ENCODE peak calls at places on chromosomes 5 and 9, in nine cellular contexts. One of them, this sample, is unnamed.

GRCh38 chr9:98342819-98343208 is 87.4 kb upstream of the TBC1D2 start:
- DNase-seq in GM12878: no peak
- DNase-seq in progenitor cell of endocrine pancreas: no peak
- DNase-seq in Caco-2: no peak
- DNase-seq in fibroblast of pulmonary artery: no peak
- DNase-seq in fibroblast of the aortic adventitia: no peak
- DNase-seq in PC-9: no peak
- DNase-seq in heart left ventricle: no peak
- DNase-seq in MM.1S: no peak
- DNase-seq in this sample: no peak

GRCh38 chr5:16791036-16791705 is 144.9 kb downstream of the MYO10 start:
- DNase-seq in fibroblast of the aortic adventitia: peak
- DNase-seq in Caco-2: peak
- DNase-seq in PC-9: peak
- DNase-seq in heart left ventricle: no peak
- DNase-seq in progenitor cell of endocrine pancreas: no peak
- DNase-seq in GM12878: peak
- DNase-seq in MM.1S: peak
- DNase-seq in fibroblast of pulmonary artery: peak
- DNase-seq in this sample: peak

GRCh38 chr9:71676460-71676859 is 91.9 kb downstream of the CEMIP2 start:
- DNase-seq in Caco-2: no peak
- DNase-seq in MM.1S: peak
- DNase-seq in fibroblast of the aortic adventitia: no peak
- DNase-seq in fibroblast of pulmonary artery: no peak
- DNase-seq in PC-9: no peak
- DNase-seq in progenitor cell of endocrine pancreas: no peak
- DNase-seq in heart left ventricle: no peak
- DNase-seq in GM12878: no peak
- DNase-seq in this sample: no peak

GRCh38 chr5:157819502-157820125 is 39.3 kb downstream of the CLINT1 start:
- DNase-seq in GM12878: no peak
- DNase-seq in fibroblast of the aortic adventitia: peak
- DNase-seq in Caco-2: no peak
- DNase-seq in PC-9: no peak
- DNase-seq in heart left ventricle: no peak
- DNase-seq in progenitor cell of endocrine pancreas: no peak
- DNase-seq in fibroblast of pulmonary artery: peak
- DNase-seq in MM.1S: no peak
- DNase-seq in this sample: no peak

GRCh38 chr9:33250458-33250995 is 10.6 kb downstream of the SPINK4 start:
- DNase-seq in fibroblast of the aortic adventitia: peak
- DNase-seq in progenitor cell of endocrine pancreas: no peak
- DNase-seq in GM12878: no peak
- DNase-seq in MM.1S: peak
- DNase-seq in PC-9: no peak
- DNase-seq in heart left ventricle: no peak
- DNase-seq in fibroblast of pulmonary artery: peak
- DNase-seq in Caco-2: no peak
- DNase-seq in this sample: no peak

GRCh38 chr5:130528474-130528873 is 624.2 kb downstream of the CHSY3 start:
- DNase-seq in heart left ventricle: no peak
- DNase-seq in fibroblast of pulmonary artery: peak
- DNase-seq in progenitor cell of endocrine pancreas: no peak
- DNase-seq in fibroblast of the aortic adventitia: peak
- DNase-seq in Caco-2: no peak
- DNase-seq in PC-9: no peak
- DNase-seq in MM.1S: no peak
- DNase-seq in GM12878: no peak
- DNase-seq in this sample: no peak

GRCh38 chr9:31089822-31090221 is 1294.6 kb upstream of the ACO1 start:
- DNase-seq in Caco-2: no peak
- DNase-seq in heart left ventricle: no peak
- DNase-seq in fibroblast of pulmonary artery: peak
- DNase-seq in progenitor cell of endocrine pancreas: no peak
- DNase-seq in MM.1S: no peak
- DNase-seq in GM12878: no peak
- DNase-seq in fibroblast of the aortic adventitia: no peak
- DNase-seq in PC-9: no peak
- DNase-seq in this sample: peak

GRCh38 chr9:135608999-135609317 is 30.4 kb downstream of the GLT6D1 start:
- DNase-seq in fibroblast of the aortic adventitia: no peak
- DNase-seq in heart left ventricle: no peak
- DNase-seq in progenitor cell of endocrine pancreas: no peak
- DNase-seq in fibroblast of pulmonary artery: no peak
- DNase-seq in Caco-2: no peak
- DNase-seq in MM.1S: no peak
- DNase-seq in GM12878: no peak
- DNase-seq in PC-9: no peak
- DNase-seq in this sample: no peak

GRCh38 chr5:34655354-34655991 is 655 bp upstream of the RAI14 start:
- DNase-seq in PC-9: peak
- DNase-seq in progenitor cell of endocrine pancreas: peak
- DNase-seq in fibroblast of the aortic adventitia: peak
- DNase-seq in heart left ventricle: no peak
- DNase-seq in Caco-2: peak
- DNase-seq in GM12878: no peak
- DNase-seq in MM.1S: peak
- DNase-seq in fibroblast of pulmonary artery: peak
- DNase-seq in this sample: peak

GRCh38 chr5:135501965-135502364 is 33.8 kb downstream of the NEUROG1 start:
- DNase-seq in heart left ventricle: no peak
- DNase-seq in Caco-2: no peak
- DNase-seq in GM12878: no peak
- DNase-seq in fibroblast of the aortic adventitia: no peak
- DNase-seq in PC-9: no peak
- DNase-seq in MM.1S: no peak
- DNase-seq in progenitor cell of endocrine pancreas: no peak
- DNase-seq in fibroblast of pulmonary artery: no peak
- DNase-seq in this sample: no peak

GRCh38 chr9:29241320-29241719 is 1668.0 kb upstream of the C9orf72 start:
- DNase-seq in heart left ventricle: no peak
- DNase-seq in GM12878: no peak
- DNase-seq in PC-9: no peak
- DNase-seq in Caco-2: no peak
- DNase-seq in progenitor cell of endocrine pancreas: no peak
- DNase-seq in MM.1S: no peak
- DNase-seq in fibroblast of pulmonary artery: peak
- DNase-seq in fibroblast of the aortic adventitia: no peak
- DNase-seq in this sample: no peak

GRCh38 chr9:4030751-4031150 is 269.1 kb downstream of the GLIS3 start:
- DNase-seq in fibroblast of pulmonary artery: no peak
- DNase-seq in GM12878: no peak
- DNase-seq in MM.1S: no peak
- DNase-seq in fibroblast of the aortic adventitia: no peak
- DNase-seq in progenitor cell of endocrine pancreas: no peak
- DNase-seq in Caco-2: no peak
- DNase-seq in PC-9: no peak
- DNase-seq in heart left ventricle: no peak
- DNase-seq in this sample: no peak

GRCh38 chr5:72439192-72439591 is 68.0 kb downstream of the ZNF366 start:
- DNase-seq in GM12878: no peak
- DNase-seq in Caco-2: no peak
- DNase-seq in fibroblast of pulmonary artery: no peak
- DNase-seq in fibroblast of the aortic adventitia: no peak
- DNase-seq in progenitor cell of endocrine pancreas: no peak
- DNase-seq in MM.1S: no peak
- DNase-seq in PC-9: no peak
- DNase-seq in heart left ventricle: no peak
- DNase-seq in this sample: no peak

GRCh38 chr5:33441241-33441844 is 578 bp downstream of the TARS1 start:
- DNase-seq in fibroblast of pulmonary artery: no peak
- DNase-seq in heart left ventricle: no peak
- DNase-seq in GM12878: peak
- DNase-seq in progenitor cell of endocrine pancreas: no peak
- DNase-seq in MM.1S: peak
- DNase-seq in PC-9: peak
- DNase-seq in Caco-2: peak
- DNase-seq in fibroblast of the aortic adventitia: no peak
- DNase-seq in this sample: peak

GRCh38 chr9:130172858-130173461 is 756 bp downstream of the NCS1 start:
- DNase-seq in Caco-2: peak
- DNase-seq in fibroblast of pulmonary artery: no peak
- DNase-seq in heart left ventricle: no peak
- DNase-seq in MM.1S: no peak
- DNase-seq in PC-9: no peak
- DNase-seq in GM12878: no peak
- DNase-seq in fibroblast of the aortic adventitia: no peak
- DNase-seq in progenitor cell of endocrine pancreas: peak
- DNase-seq in this sample: peak

GRCh38 chr5:10707198-10708187 is 53.5 kb downstream of the DAP start:
- DNase-seq in fibroblast of the aortic adventitia: peak
- DNase-seq in Caco-2: no peak
- DNase-seq in PC-9: peak
- DNase-seq in progenitor cell of endocrine pancreas: no peak
- DNase-seq in MM.1S: no peak
- DNase-seq in fibroblast of pulmonary artery: no peak
- DNase-seq in heart left ventricle: no peak
- DNase-seq in GM12878: no peak
- DNase-seq in this sample: no peak

GRCh38 chr9:101477736-101478135 is 42.2 kb upstream of the ALDOB start:
- DNase-seq in heart left ventricle: no peak
- DNase-seq in fibroblast of pulmonary artery: no peak
- DNase-seq in Caco-2: no peak
- DNase-seq in MM.1S: no peak
- DNase-seq in PC-9: no peak
- DNase-seq in GM12878: no peak
- DNase-seq in progenitor cell of endocrine pancreas: no peak
- DNase-seq in fibroblast of the aortic adventitia: peak
- DNase-seq in this sample: no peak

DNA sequence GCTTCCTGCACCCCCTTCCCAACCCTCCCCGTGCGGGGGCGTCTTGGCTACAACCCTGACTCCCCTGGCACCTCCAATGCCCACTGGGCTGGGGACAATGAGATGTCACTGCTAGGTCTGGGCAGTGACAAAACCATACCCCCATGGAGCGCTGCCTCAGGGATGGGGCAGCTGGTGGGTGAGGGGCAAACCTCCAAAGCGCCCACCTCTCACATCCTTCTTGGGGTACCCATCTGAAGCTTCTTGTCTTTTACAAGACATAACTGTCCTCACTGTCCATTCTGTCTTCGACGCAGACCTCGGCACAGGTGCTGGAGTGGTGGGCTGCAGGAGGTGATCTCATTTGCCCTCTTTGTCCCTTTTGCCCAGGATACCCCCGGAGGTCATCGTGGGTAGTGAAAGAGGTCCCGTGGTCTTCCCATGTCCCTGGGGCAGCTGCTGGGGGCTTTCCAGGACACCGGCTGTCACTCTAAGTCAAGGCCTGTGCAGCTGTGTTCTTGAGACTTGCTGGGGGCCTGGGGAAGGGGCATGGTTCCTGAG is 27.8 kb upstream of the CSF1R start:
- DNase-seq in fibroblast of the aortic adventitia: no peak
- DNase-seq in progenitor cell of endocrine pancreas: no peak
- DNase-seq in fibroblast of pulmonary artery: no peak
- DNase-seq in heart left ventricle: no peak
- DNase-seq in PC-9: no peak
- DNase-seq in Caco-2: no peak
- DNase-seq in MM.1S: no peak
- DNase-seq in GM12878: no peak
- DNase-seq in this sample: no peak
- TF ChIP-seq CTCF in fibroblast of the aortic adventitia: no peak
- TF ChIP-seq CTCF in progenitor cell of endocrine pancreas: peak
- TF ChIP-seq CTCF in fibroblast of pulmonary artery: no peak
- TF ChIP-seq CTCF in heart left ventricle: no peak
- TF ChIP-seq CTCF in PC-9: no peak
- TF ChIP-seq CTCF in Caco-2: no peak
- TF ChIP-seq CTCF in MM.1S: no peak
- TF ChIP-seq CTCF in GM12878: no peak
- TF ChIP-seq CTCF in this sample: no peak

GRCh38 chr9:112640311-112640710 is 77.6 kb downstream of the INIP start:
- DNase-seq in progenitor cell of endocrine pancreas: no peak
- DNase-seq in fibroblast of the aortic adventitia: no peak
- DNase-seq in heart left ventricle: no peak
- DNase-seq in PC-9: no peak
- DNase-seq in MM.1S: no peak
- DNase-seq in GM12878: no peak
- DNase-seq in Caco-2: no peak
- DNase-seq in fibroblast of pulmonary artery: no peak
- DNase-seq in this sample: no peak
- TF ChIP-seq CTCF in progenitor cell of endocrine pancreas: no peak
- TF ChIP-seq CTCF in fibroblast of the aortic adventitia: no peak
- TF ChIP-seq CTCF in heart left ventricle: no peak
- TF ChIP-seq CTCF in PC-9: no peak
- TF ChIP-seq CTCF in MM.1S: no peak
- TF ChIP-seq CTCF in GM12878: no peak
- TF ChIP-seq CTCF in Caco-2: no peak
- TF ChIP-seq CTCF in fibroblast of pulmonary artery: no peak
- TF ChIP-seq CTCF in this sample: no peak

GRCh38 chr9:128020692-128021091 is 39.9 kb upstream of the EEIG1 start:
- DNase-seq in fibroblast of pulmonary artery: no peak
- DNase-seq in GM12878: no peak
- DNase-seq in PC-9: no peak
- DNase-seq in heart left ventricle: no peak
- DNase-seq in fibroblast of the aortic adventitia: no peak
- DNase-seq in MM.1S: no peak
- DNase-seq in progenitor cell of endocrine pancreas: no peak
- DNase-seq in Caco-2: peak
- DNase-seq in this sample: no peak
- TF ChIP-seq CTCF in fibroblast of pulmonary artery: peak
- TF ChIP-seq CTCF in GM12878: peak
- TF ChIP-seq CTCF in PC-9: peak
- TF ChIP-seq CTCF in heart left ventricle: no peak
- TF ChIP-seq CTCF in fibroblast of the aortic adventitia: peak
- TF ChIP-seq CTCF in MM.1S: peak
- TF ChIP-seq CTCF in progenitor cell of endocrine pancreas: peak
- TF ChIP-seq CTCF in Caco-2: no peak
- TF ChIP-seq CTCF in this sample: no peak

GRCh38 chr5:9098990-9099389 is 446.9 kb downstream of the SEMA5A start:
- DNase-seq in fibroblast of the aortic adventitia: no peak
- DNase-seq in progenitor cell of endocrine pancreas: no peak
- DNase-seq in MM.1S: no peak
- DNase-seq in fibroblast of pulmonary artery: no peak
- DNase-seq in heart left ventricle: no peak
- DNase-seq in PC-9: no peak
- DNase-seq in GM12878: no peak
- DNase-seq in Caco-2: no peak
- DNase-seq in this sample: no peak

GRCh38 chr5:9104576-9105339 is 441.1 kb downstream of the SEMA5A start:
- DNase-seq in heart left ventricle: no peak
- DNase-seq in fibroblast of the aortic adventitia: no peak
- DNase-seq in fibroblast of pulmonary artery: no peak
- DNase-seq in MM.1S: no peak
- DNase-seq in Caco-2: no peak
- DNase-seq in GM12878: no peak
- DNase-seq in PC-9: no peak
- DNase-seq in progenitor cell of endocrine pancreas: no peak
- DNase-seq in this sample: no peak

GRCh38 chr5:9094582-9094981 is 451.3 kb downstream of the SEMA5A start:
- DNase-seq in fibroblast of the aortic adventitia: peak
- DNase-seq in progenitor cell of endocrine pancreas: no peak
- DNase-seq in heart left ventricle: no peak
- DNase-seq in Caco-2: no peak
- DNase-seq in GM12878: no peak
- DNase-seq in PC-9: no peak
- DNase-seq in fibroblast of pulmonary artery: peak
- DNase-seq in MM.1S: no peak
- DNase-seq in this sample: no peak

DNA sequence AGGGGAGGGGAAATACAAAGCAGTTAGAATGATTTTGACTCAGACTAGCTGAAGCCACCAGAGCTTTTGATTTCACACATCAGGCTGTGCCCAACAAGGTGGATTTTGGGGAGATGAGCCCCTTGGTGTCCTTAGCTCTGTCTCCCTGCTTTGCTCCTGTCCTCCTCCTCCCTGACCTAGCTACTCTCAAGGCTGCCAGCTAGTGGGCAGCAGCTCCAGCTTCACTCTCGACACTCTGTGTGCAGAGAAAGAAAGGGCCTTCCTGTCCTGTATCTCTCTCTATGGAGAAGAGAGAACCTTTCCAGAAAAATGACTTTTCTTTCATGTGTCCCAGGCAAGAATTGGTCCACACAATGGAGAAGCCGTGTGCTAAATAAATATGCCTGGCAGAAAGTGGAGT is 446.2 kb downstream of the SEMA5A start:
- DNase-seq in fibroblast of pulmonary artery: no peak
- DNase-seq in MM.1S: no peak
- DNase-seq in fibroblast of the aortic adventitia: no peak
- DNase-seq in heart left ventricle: no peak
- DNase-seq in Caco-2: no peak
- DNase-seq in progenitor cell of endocrine pancreas: no peak
- DNase-seq in PC-9: no peak
- DNase-seq in GM12878: no peak
- DNase-seq in this sample: no peak
- TF ChIP-seq CTCF in fibroblast of pulmonary artery: peak
- TF ChIP-seq CTCF in MM.1S: no peak
- TF ChIP-seq CTCF in fibroblast of the aortic adventitia: no peak
- TF ChIP-seq CTCF in heart left ventricle: no peak
- TF ChIP-seq CTCF in Caco-2: no peak
- TF ChIP-seq CTCF in progenitor cell of endocrine pancreas: peak
- TF ChIP-seq CTCF in PC-9: no peak
- TF ChIP-seq CTCF in GM12878: no peak
- TF ChIP-seq CTCF in this sample: no peak